ENCODE peak calls at places on chromosome 16, in nine cellular contexts. J, L, N, Q, Z, Y, T, F and E are unnamed samples.

GRCh38 chr16:19830902-19831555 is 53.6 kb downstream of the GPRC5B start:
- DNase-seq in J (no peak), L (no peak), N (no peak), Q (peak), Z (no peak), Y (no peak), T (no peak), F (no peak), E (no peak)

GRCh38 chr16:82796047-82796446 is 169.3 kb downstream of the CDH13 start:
- DNase-seq in J (no peak), L (no peak), N (no peak), Q (no peak), Z (no peak), Y (no peak), T (no peak), F (no peak), E (no peak)

GRCh38 chr16:68257906-68258800 is 6.2 kb upstream of the SLC7A6 start:
- DNase-seq in J (peak), L (no peak), N (no peak), Q (no peak), Z (peak), Y (no peak), T (peak), F (no peak), E (peak)

GRCh38 chr16:24858219-24859041 is 12.7 kb downstream of the SLC5A11 start:
- DNase-seq in J (peak), L (peak), N (peak), Q (peak), Z (peak), Y (no peak), T (peak), F (no peak), E (peak)

GRCh38 chr16:22366889-22367288 is 7.5 kb downstream of the CDR2 start:
- DNase-seq in J (no peak), L (no peak), N (no peak), Q (no peak), Z (no peak), Y (no peak), T (no peak), F (no peak), E (no peak)

GRCh38 chr16:71479420-71479819 is 9.7 kb downstream of the ZNF19 start:
- DNase-seq in J (no peak), L (peak), N (peak), Q (peak), Z (peak), Y (no peak), T (peak), F (peak), E (peak)

GRCh38 chr16:8877894-8878522 is 4.1 kb upstream of the LITAFD start:
- DNase-seq in J (no peak), L (peak), N (no peak), Q (no peak), Z (no peak), Y (no peak), T (peak), F (no peak), E (no peak)

GRCh38 chr16:46555981-46556380 is 65.2 kb downstream of the SHCBP1 start:
- DNase-seq in J (no peak), L (no peak), N (no peak), Q (no peak), Z (peak), Y (no peak), T (peak), F (no peak), E (no peak)

GRCh38 chr16:27690604-27691003 is 140.7 kb downstream of the KATNIP start:
- DNase-seq in J (peak), L (peak), N (peak), Q (peak), Z (peak), Y (peak), T (no peak), F (no peak), E (peak)

GRCh38 chr16:73915939-73916451 is 380.6 kb upstream of the PSMD7 start:
- DNase-seq in J (no peak), L (no peak), N (no peak), Q (no peak), Z (no peak), Y (no peak), T (no peak), F (no peak), E (no peak)

GRCh38 chr16:50282010-50282538 is 15.7 kb downstream of the ADCY7 start:
- DNase-seq in J (peak), L (no peak), N (no peak), Q (peak), Z (no peak), Y (no peak), T (no peak), F (no peak), E (no peak)

GRCh38 chr16:24728891-24729242 is 584 bp upstream of the TNRC6A start:
- DNase-seq in J (no peak), L (no peak), N (no peak), Q (no peak), Z (no peak), Y (no peak), T (peak), F (peak), E (no peak)

DNA sequence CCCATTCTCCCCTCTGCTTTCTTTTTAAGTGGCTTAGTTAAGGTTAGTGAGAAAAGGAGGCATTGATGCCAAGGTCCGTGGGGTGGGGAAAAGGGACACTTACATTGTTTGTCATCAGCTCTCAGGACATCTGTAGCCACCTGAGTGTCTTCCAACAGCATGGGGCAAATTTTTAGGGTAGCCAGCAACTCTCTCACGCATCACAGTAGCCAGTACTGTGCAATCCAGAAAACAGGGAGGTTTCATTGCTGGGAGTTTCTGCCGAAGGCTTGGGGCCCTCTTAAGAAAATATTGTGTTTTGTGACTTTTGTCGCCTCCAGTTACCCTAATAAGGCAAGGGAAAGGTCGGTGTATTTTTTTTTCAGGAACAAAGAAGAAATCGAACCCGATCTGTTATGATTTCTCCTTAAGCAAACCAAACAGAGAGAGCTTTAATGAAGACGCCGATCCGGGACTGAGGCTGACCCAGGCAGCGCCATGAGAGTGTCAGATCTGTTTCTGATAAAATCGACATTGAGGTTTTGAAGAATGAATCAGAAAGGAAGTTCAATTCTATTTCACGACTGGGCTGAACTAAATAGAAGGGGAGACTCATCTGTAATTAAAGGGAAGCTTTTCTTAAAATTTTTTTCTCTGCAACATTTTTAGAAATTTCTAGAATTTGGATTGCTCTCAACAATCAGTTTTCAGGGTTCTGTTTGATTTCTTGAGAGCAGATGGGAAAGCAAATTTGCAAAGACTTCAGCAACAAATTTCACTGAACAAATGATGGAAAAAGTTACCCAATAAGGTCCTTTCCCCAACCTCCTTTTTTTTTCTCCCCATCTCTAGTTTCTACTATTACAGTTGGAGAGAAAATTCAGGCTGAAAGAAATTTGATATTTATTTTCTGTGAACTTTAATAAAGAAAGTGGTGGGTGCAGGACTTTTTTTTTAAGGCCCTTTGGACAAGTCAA is 144.7 kb upstream of the IRX3 start:
- DNase-seq in J (no peak), L (no peak), N (no peak), Q (no peak), Z (peak), Y (no peak), T (peak), F (no peak), E (no peak)
- TF ChIP-seq EZH2phosphoT487 in J (no peak), L (no peak), N (no peak), Q (no peak), Z (no peak), Y (no peak), T (no peak), F (no peak), E (no peak)

GRCh38 chr16:88799569-88800276 is 3.9 kb upstream of the CDT1 start:
- DNase-seq in J (peak), L (no peak), N (no peak), Q (peak), Z (no peak), Y (no peak), T (no peak), F (no peak), E (no peak)

GRCh38 chr16:88798073-88798472 is 5.5 kb upstream of the CDT1 start:
- DNase-seq in J (no peak), L (no peak), N (no peak), Q (no peak), Z (no peak), Y (no peak), T (no peak), F (no peak), E (no peak)

GRCh38 chr16:88796278-88796677 is 7.3 kb upstream of the CDT1 start:
- DNase-seq in J (no peak), L (no peak), N (no peak), Q (no peak), Z (no peak), Y (no peak), T (no peak), F (no peak), E (no peak)

GRCh38 chr16:88800277-88800592 is 3.4 kb upstream of the CDT1 start:
- DNase-seq in J (no peak), L (no peak), N (no peak), Q (no peak), Z (no peak), Y (no peak), T (no peak), F (no peak), E (no peak)

GRCh38 chr16:88798772-88799455 is 4.7 kb upstream of the CDT1 start:
- DNase-seq in J (no peak), L (no peak), N (no peak), Q (peak), Z (no peak), Y (no peak), T (no peak), F (no peak), E (no peak)
- TF ChIP-seq EZH2phosphoT487 in J (no peak), L (no peak), N (no peak), Q (no peak), Z (no peak), Y (no peak), T (no peak), F (no peak), E (no peak)

DNA sequence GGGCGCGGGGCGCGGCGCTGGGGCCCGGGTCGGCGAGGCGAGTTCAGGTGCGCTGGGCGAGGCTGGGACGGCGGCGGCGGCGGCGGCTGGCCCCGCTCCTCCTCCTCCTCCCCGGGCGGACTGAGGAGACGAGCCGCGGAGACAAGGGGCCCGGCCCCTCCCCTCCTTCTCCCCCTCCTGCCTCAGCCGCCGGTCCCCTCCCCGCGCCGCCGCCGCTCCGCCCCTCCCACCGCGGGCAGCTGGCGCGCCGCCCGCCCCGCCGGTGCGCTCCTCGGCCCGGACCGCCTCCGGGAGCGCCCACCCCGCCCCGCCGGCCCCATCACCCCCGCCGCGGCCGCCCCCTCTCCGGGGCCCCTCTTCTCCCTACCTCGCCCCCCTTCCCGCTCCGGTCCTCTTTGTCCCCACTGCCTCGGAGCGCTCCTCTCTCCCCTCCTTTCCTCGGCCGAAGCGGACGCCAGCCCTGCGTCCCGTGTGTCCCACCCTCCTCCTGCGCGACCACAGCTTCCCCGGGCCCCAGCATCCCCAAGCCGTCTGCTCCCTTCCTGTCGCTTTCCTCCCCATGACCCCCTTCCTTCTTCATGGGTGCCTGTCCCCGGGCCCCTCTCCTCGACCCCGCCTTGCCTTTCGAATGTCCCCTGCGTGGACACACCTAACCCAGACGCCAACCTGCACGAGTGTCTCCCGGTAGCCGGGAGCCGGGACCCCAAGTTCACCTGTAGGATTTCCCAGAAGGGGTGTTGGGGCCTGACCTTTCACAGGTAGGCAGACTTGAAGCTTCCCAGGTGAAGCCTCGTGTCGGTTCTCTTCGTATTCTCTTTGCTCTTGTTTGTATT is at the start of gene TOX3:
- DNase-seq in J (no peak), L (peak), N (peak), Q (no peak), Z (peak), Y (no peak), T (no peak), F (peak), E (peak)
- TF ChIP-seq EZH2phosphoT487 in J (no peak), L (no peak), N (no peak), Q (no peak), Z (no peak), Y (no peak), T (no peak), F (no peak), E (no peak)

DNA sequence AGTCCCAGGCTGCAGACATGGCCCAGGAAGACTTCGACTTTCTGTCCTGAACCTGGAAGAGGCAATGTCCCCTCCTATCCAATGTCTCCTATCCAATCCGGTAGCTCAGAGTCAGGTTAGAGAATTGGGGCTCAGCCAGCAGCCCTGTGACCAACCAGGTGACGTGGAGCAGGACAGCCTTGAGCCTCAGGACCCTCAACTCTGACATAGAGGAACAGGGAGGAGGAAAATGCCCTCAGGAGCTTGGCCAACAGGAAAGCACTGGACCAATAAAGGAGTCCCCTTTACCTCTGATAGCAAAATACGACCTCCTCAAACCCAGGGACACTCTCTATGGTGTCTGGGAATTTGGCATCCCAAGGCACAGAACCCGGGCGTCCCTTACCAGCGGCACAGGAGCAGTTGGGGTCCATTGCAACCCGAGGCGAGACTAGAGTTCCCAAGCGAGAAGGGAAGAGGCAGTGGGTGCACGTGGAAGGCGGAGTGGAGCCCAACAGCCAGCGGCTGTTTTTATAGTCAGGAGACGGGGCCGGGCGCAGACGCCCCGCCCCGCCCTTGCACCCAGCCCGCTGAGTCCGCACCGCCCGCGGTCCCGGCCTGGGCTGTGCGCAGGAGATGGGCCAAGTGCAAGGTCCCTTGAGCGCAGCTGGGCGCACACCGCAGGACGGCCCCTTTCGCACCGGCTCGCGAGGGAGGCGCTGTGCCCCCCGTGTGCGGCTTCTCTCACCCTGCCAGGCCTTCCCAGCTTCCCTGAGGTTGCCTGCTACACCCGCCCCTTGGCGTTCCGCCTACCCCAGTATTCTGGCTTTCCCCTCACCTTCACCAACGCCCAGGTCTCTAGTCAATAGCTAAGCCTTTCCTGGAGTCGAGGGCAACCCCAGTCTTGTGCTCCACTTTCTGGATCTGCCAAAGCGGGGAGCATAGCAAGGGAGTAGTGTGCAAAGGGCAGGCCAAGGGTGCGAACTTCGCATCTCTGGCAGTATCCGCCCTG is at the start of gene MT1G:
- DNase-seq in J (no peak), L (peak), N (no peak), Q (no peak), Z (peak), Y (no peak), T (no peak), F (peak), E (peak)
- TF ChIP-seq EZH2phosphoT487 in J (no peak), L (peak), N (peak), Q (no peak), Z (no peak), Y (no peak), T (no peak), F (no peak), E (no peak)

GRCh38 chr16:21159281-21159951 is 942 bp downstream of the LDAF1 start:
- DNase-seq in J (no peak), L (peak), N (peak), Q (peak), Z (peak), Y (no peak), T (peak), F (peak), E (peak)
- TF ChIP-seq EZH2phosphoT487 in J (no peak), L (no peak), N (no peak), Q (no peak), Z (no peak), Y (no peak), T (no peak), F (no peak), E (no peak)

DNA sequence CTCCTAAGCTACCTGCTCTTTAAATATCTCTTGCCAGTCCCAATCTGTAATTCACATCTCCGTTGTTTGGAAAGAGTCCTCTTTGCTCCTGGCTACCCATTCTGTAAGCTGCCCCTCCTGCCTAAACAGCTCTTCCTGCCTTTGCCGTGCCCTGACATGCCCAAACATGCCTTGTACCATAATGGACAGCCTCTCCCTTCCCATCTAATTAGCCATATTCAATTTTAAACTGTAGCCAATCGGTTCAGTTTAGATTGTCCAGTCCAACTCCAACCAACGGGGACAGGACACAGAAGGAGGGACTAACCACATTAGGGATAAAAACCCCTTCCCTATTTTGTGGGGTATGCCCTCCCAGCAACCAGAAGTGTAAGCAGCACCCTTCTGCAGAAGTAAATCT is 30.6 kb upstream of the CLEC3A start:
- DNase-seq in J (no peak), L (no peak), N (no peak), Q (no peak), Z (no peak), Y (no peak), T (no peak), F (no peak), E (no peak)
- TF ChIP-seq EZH2phosphoT487 in J (no peak), L (no peak), N (no peak), Q (no peak), Z (no peak), Y (no peak), T (no peak), F (no peak), E (no peak)

DNA sequence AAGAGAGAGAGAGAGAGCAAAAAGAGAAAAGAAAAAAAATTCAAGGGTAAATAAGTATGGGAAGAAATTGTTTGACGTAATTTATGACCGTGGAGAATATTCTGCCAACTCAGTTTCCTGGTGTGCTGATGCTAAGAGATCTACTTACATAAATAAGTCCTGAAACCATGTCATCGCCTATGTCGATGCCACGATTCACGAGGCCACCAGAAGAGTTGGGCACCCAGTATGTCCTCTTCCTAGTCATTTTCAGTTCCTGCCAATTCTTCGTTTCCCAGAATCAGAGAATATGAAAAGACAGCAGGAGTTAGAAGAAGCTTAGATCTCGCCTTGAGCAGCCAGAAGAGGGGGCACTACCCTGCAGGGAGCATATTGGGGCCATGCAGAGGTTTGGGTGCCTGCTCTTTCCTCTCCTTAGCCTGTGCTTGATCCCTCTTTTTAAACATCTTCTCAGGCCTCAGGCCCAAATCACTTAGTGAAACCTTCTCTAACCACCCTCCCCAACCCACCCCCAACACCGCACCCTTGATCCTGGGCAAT is 12.4 kb upstream of the LONP2 start:
- DNase-seq in J (peak), L (peak), N (peak), Q (peak), Z (peak), Y (peak), T (peak), F (peak), E (peak)
- TF ChIP-seq EZH2phosphoT487 in J (no peak), L (no peak), N (no peak), Q (no peak), Z (no peak), Y (no peak), T (no peak), F (no peak), E (no peak)